ENCODE peak calls at places on chromosomes 16 and 17, in eight cellular contexts. B is foreskin fibroblast, W is uterus, M is IMR-90, U is prostate gland, J is right atrium auricular region, C is right cardiac atrium, E is fibroblast of pulmonary artery. V is an unnamed sample.

GRCh38 chr16:57145046-57145963 is 40.5 kb downstream of the PSME3IP1 start:
- DNase-seq in B (no peak), W (no peak), M (no peak), U (no peak), J (no peak), C (peak), E (peak), V (no peak)

GRCh38 chr17:68290268-68290954 is 516 bp downstream of the SLC16A6 start:
- DNase-seq in B (no peak), W (no peak), M (no peak), U (peak), J (no peak), C (peak), E (no peak), V (no peak)

GRCh38 chr16:89007371-89008249 is 30.6 kb upstream of the CBFA2T3 start:
- DNase-seq in B (no peak), W (no peak), M (no peak), U (no peak), J (no peak), C (peak), E (no peak), V (no peak)

GRCh38 chr16:2331199-2331931 is 9.2 kb downstream of the ABCA3 start:
- DNase-seq in B (no peak), W (no peak), M (no peak), U (no peak), J (no peak), C (no peak), E (no peak), V (no peak)

GRCh38 chr17:36993227-36993626 is 44.5 kb downstream of the AATF start:
- DNase-seq in B (no peak), W (no peak), M (no peak), U (no peak), J (no peak), C (no peak), E (no peak), V (no peak)

GRCh38 chr16:27769561-27770222 is 219.7 kb downstream of the KATNIP start:
- DNase-seq in B (no peak), W (no peak), M (peak), U (no peak), J (no peak), C (no peak), E (peak), V (peak)

GRCh38 chr16:69706256-69706974 is 19.9 kb downstream of the NQO1 start:
- DNase-seq in B (no peak), W (no peak), M (no peak), U (peak), J (no peak), C (no peak), E (peak), V (no peak)

GRCh38 chr17:80859004-80859941 is 132.4 kb upstream of the CHMP6 start:
- DNase-seq in B (peak), W (peak), M (peak), U (peak), J (peak), C (peak), E (peak), V (peak)

GRCh38 chr16:1291576-1291974 is 17.9 kb upstream of the UBE2I start:
- DNase-seq in B (no peak), W (no peak), M (no peak), U (no peak), J (no peak), C (no peak), E (no peak), V (no peak)

GRCh38 chr16:81900014-81900413 is 111.3 kb downstream of the SDR42E1 start:
- DNase-seq in B (no peak), W (no peak), M (no peak), U (no peak), J (no peak), C (no peak), E (no peak), V (no peak)

GRCh38 chr17:2456475-2456874 is 55.2 kb downstream of the METTL16 start:
- DNase-seq in B (no peak), W (no peak), M (no peak), U (no peak), J (no peak), C (no peak), E (no peak), V (no peak)

GRCh38 chr17:64420143-64420670 is 28.7 kb upstream of the MILR1 start:
- DNase-seq in B (peak), W (no peak), M (peak), U (peak), J (no peak), C (no peak), E (peak), V (peak)

GRCh38 chr17:78923660-78924453 is 1.3 kb downstream of the TIMP2 start:
- DNase-seq in B (no peak), W (peak), M (no peak), U (peak), J (no peak), C (peak), E (no peak), V (no peak)

GRCh38 chr17:70820276-70820675 is 650.9 kb downstream of the KCNJ2 start:
- DNase-seq in B (peak), W (no peak), M (peak), U (no peak), J (no peak), C (no peak), E (no peak), V (no peak)

GRCh38 chr16:81831722-81832126 is 52.6 kb downstream of the PLCG2 start:
- DNase-seq in B (no peak), W (no peak), M (no peak), U (peak), J (peak), C (peak), E (no peak), V (no peak)

DNA sequence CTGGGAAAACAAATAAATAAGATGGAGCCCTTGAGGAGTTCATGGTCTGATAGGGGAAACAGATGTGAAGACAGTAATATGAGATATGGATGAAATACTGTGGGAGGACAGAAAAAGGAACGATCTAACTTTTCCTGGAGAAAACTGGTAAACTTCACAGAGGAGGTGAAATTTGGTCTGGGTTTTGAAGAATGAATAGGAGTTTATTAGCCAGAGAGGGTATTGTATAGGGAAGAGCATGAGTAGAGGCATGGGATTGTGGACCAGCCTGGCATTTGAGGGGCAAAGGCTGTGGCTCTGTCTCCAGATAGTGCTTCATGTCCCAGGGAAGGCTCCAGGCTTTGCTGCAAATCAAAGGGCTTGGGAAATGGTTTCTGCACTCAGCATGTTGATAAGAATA is 1.6 kb downstream of the LPO start:
- DNase-seq in B (no peak), W (no peak), M (no peak), U (no peak), J (no peak), C (no peak), E (no peak), V (no peak)
- H3K4me3 ChIP-seq in B (no peak), W (no peak), M (no peak), U (no peak), J (no peak), C (no peak), E (no peak), V (no peak)

GRCh38 chr17:59331129-59331928 is at the start of gene YPEL2:
- DNase-seq in B (peak), W (peak), M (peak), U (peak), J (peak), C (peak), E (peak), V (peak)

GRCh38 chr17:59332890-59333377 is 1.5 kb downstream of the YPEL2 start:
- DNase-seq in B (peak), W (peak), M (peak), U (peak), J (peak), C (peak), E (peak), V (no peak)

GRCh38 chr17:59335685-59336084 is 4.2 kb downstream of the YPEL2 start:
- DNase-seq in B (no peak), W (no peak), M (no peak), U (no peak), J (no peak), C (no peak), E (no peak), V (no peak)

GRCh38 chr17:59331929-59332889 is 754 bp downstream of the YPEL2 start:
- DNase-seq in B (no peak), W (peak), M (no peak), U (peak), J (peak), C (peak), E (peak), V (no peak)

GRCh38 chr17:59333845-59334244 is 2.4 kb downstream of the YPEL2 start:
- DNase-seq in B (no peak), W (no peak), M (no peak), U (no peak), J (no peak), C (no peak), E (no peak), V (no peak)
- H3K4me3 ChIP-seq in B (no peak), W (no peak), M (no peak), U (no peak), J (peak), C (peak), E (no peak), V (no peak)

GRCh38 chr17:40307001-40307690 is 1.8 kb upstream of the RARA start:
- DNase-seq in B (peak), W (peak), M (no peak), U (no peak), J (no peak), C (peak), E (no peak), V (no peak)

GRCh38 chr17:40309938-40310510 is 1.0 kb downstream of the RARA start:
- DNase-seq in B (no peak), W (no peak), M (no peak), U (no peak), J (no peak), C (peak), E (no peak), V (no peak)

GRCh38 chr17:40306395-40306794 is 2.6 kb upstream of the RARA start:
- DNase-seq in B (no peak), W (no peak), M (no peak), U (no peak), J (no peak), C (no peak), E (no peak), V (no peak)

GRCh38 chr17:40309031-40309937 is at the start of gene RARA:
- DNase-seq in B (no peak), W (peak), M (no peak), U (no peak), J (no peak), C (peak), E (peak), V (no peak)

GRCh38 chr17:40307691-40308289 is 1.2 kb upstream of the RARA start:
- DNase-seq in B (no peak), W (no peak), M (no peak), U (no peak), J (no peak), C (no peak), E (peak), V (no peak)
- H3K4me3 ChIP-seq in B (no peak), W (no peak), M (no peak), U (no peak), J (no peak), C (no peak), E (no peak), V (no peak)

GRCh38 chr17:77405867-77406513 is 265.2 kb downstream of the SEC14L1 start:
- DNase-seq in B (no peak), W (no peak), M (no peak), U (no peak), J (no peak), C (no peak), E (no peak), V (no peak)
- H3K4me3 ChIP-seq in B (no peak), W (no peak), M (no peak), U (no peak), J (no peak), C (no peak), E (no peak), V (no peak)

DNA sequence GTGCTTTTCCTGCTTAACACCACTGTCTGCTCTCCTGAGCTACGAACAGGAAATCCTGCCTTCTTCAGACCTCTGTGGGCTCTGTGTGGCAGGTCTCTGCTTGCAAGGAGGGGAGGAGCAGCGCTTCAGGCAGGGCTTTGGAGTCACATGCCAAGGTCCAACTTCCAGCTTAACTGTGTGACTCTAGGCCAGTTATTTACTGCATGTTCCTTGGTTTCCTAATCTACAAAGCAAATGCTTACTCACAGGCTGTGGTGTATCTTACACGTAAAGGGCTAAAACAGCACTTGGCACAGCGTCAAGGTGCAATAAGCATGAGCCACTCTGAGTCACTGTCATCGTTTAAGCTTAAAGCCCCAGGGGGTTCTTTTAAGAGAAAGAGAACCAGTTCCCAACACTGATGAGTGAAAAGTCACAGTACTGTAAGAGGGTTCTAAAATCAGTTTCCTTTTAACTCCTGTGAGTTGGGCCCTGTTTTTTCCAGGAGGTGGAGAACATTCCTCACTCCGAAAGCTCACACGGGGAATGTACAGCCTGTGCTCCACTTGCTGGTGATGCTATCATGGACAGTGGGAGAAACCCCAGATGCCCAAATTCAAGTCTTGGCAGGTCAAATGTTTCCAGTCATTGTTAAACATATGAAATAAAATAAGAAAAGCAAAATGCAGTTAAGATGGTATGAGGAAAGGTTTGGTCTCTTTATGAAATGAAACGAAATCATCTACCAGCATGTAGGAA is 54.1 kb upstream of the BCAR1 start:
- DNase-seq in B (peak), W (peak), M (peak), U (peak), J (peak), C (peak), E (peak), V (peak)
- H3K4me3 ChIP-seq in B (no peak), W (no peak), M (no peak), U (no peak), J (no peak), C (no peak), E (no peak), V (no peak)

DNA sequence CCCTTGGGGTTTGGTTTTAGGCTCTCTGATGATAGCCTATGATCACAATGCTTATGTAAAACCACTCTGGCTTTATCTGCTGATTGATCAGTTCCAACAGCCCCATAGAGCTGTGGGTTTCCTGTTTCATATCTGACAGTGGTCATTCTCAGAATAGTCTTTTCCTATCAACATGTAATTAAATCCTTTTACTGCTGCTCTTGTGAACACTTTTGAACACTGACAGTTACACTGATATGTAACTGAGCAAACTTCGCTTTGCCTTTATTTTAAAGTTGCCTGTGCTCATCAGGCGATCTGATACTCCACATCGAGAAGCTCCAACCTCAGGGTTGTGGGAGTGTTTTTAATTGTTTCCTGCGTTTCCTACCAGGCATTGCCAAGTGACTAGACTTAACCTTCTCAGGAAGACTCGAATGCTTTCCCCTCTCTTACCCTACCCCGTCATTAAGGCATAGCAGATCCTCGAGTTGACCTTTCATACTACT is 17.3 kb upstream of the CLEC18B start:
- DNase-seq in B (no peak), W (no peak), M (no peak), U (no peak), J (no peak), C (no peak), E (no peak), V (no peak)
- H3K4me3 ChIP-seq in B (no peak), W (no peak), M (no peak), U (no peak), J (no peak), C (no peak), E (no peak), V (no peak)

GRCh38 chr17:75723201-75723930 is 2.1 kb downstream of the ITGB4 start:
- DNase-seq in B (no peak), W (no peak), M (no peak), U (peak), J (no peak), C (peak), E (no peak), V (no peak)

GRCh38 chr17:75722076-75722475 is 817 bp downstream of the ITGB4 start:
- DNase-seq in B (no peak), W (no peak), M (no peak), U (no peak), J (no peak), C (peak), E (no peak), V (no peak)

GRCh38 chr17:75724016-75725003 is 3.1 kb downstream of the ITGB4 start:
- DNase-seq in B (no peak), W (no peak), M (no peak), U (no peak), J (no peak), C (no peak), E (no peak), V (no peak)

GRCh38 chr17:75721463-75722011 is 278 bp downstream of the ITGB4 start:
- DNase-seq in B (no peak), W (no peak), M (no peak), U (no peak), J (no peak), C (no peak), E (no peak), V (no peak)

DNA sequence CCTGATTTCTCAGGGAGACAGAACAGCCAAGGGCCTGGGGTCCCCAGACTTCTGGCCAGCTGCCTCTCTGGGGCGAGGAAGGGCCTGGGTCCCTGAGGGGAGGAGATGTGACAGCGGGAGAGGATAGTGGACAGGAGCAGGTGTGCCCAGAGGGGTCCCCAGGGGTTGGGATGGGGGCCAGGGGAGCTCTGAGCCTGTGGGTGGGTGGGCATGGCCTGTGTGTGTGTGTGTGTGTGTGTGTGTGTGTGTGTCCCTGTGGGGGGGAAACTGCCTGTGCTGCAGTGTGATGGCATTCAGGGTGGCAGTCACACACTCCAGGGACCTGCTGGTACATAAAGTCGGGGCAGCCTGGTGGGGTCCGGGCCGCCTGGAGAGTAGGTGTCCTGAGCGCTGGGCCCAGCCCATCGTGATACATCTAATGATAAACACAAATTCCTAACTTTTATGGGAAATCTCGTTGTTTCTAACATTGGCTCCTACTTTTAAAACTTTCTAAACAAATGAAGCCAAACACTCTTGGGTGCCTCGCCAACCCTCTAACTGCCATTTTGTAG is 1.4 kb downstream of the ITGB4 start:
- DNase-seq in B (no peak), W (no peak), M (no peak), U (no peak), J (no peak), C (no peak), E (no peak), V (no peak)
- H3K4me3 ChIP-seq in B (no peak), W (no peak), M (no peak), U (peak), J (peak), C (no peak), E (no peak), V (no peak)

V was measured in AG09309.